ENCODE peak calls at places on chromosomes 2 and 18, in nine cellular contexts. E is HCT116; N is naive thymus-derived CD4-positive, alpha-beta T cell; O is right cardiac atrium; J is GM23248; A is mucosa of descending colon; I is CD4-positive, alpha-beta memory T cell; R is heart right ventricle; G is WERI-Rb-1. S is an unnamed sample.

GRCh38 chr2:66346241-66346664 is 88.7 kb upstream of the MEIS1 start:
- DNase-seq in E (no peak), N (no peak), O (no peak), J (no peak), A (no peak), I (no peak), R (no peak), G (no peak), S (no peak)

GRCh38 chr2:240947607-240948006 is 41.5 kb downstream of the CROCC2 start:
- DNase-seq in E (no peak), N (peak), O (no peak), J (no peak), A (peak), I (no peak), R (no peak), G (no peak), S (peak)

GRCh38 chr2:162678551-162678950 is 160.0 kb downstream of the KCNH7 start:
- DNase-seq in E (no peak), N (no peak), O (no peak), J (no peak), A (no peak), I (no peak), R (no peak), G (no peak), S (no peak)

GRCh38 chr2:88642278-88642677 is 15.0 kb upstream of the EIF2AK3 start:
- DNase-seq in E (no peak), N (no peak), O (no peak), J (no peak), A (no peak), I (no peak), R (no peak), G (no peak), S (no peak)

GRCh38 chr2:215831296-215831913 is 181.9 kb downstream of the MREG start:
- DNase-seq in E (no peak), N (no peak), O (peak), J (peak), A (no peak), I (no peak), R (peak), G (no peak), S (no peak)

GRCh38 chr18:48859311-48860275 is 91.2 kb downstream of the SMAD7 start:
- DNase-seq in E (no peak), N (no peak), O (peak), J (no peak), A (no peak), I (no peak), R (no peak), G (peak), S (peak)

GRCh38 chr2:33297748-33298035 is 178.8 kb upstream of the RASGRP3 start:
- DNase-seq in E (no peak), N (no peak), O (no peak), J (no peak), A (no peak), I (no peak), R (no peak), G (no peak), S (no peak)

GRCh38 chr2:64492272-64492671 is 31.9 kb upstream of the AFTPH start:
- DNase-seq in E (no peak), N (no peak), O (no peak), J (no peak), A (no peak), I (no peak), R (no peak), G (no peak), S (no peak)

GRCh38 chr2:180715044-180715443 is 265.4 kb upstream of the UBE2E3 start:
- DNase-seq in E (no peak), N (no peak), O (no peak), J (no peak), A (no peak), I (no peak), R (no peak), G (no peak), S (no peak)

GRCh38 chr2:43224571-43225092 is 1.8 kb downstream of the ZFP36L2 start:
- DNase-seq in E (no peak), N (peak), O (no peak), J (peak), A (peak), I (peak), R (no peak), G (no peak), S (peak)

GRCh38 chr18:22829781-22830180 is 103.3 kb upstream of the RBBP8 start:
- DNase-seq in E (no peak), N (no peak), O (no peak), J (no peak), A (no peak), I (no peak), R (no peak), G (no peak), S (no peak)

GRCh38 chr2:231207734-231208133 is 9.3 kb downstream of the ARMC9 start:
- DNase-seq in E (no peak), N (no peak), O (no peak), J (no peak), A (no peak), I (no peak), R (no peak), G (no peak), S (no peak)

GRCh38 chr18:41075212-41075611 is 879.8 kb upstream of the PIK3C3 start:
- DNase-seq in E (no peak), N (no peak), O (no peak), J (peak), A (no peak), I (no peak), R (no peak), G (no peak), S (no peak)

GRCh38 chr2:134372611-134373131 is 118.8 kb downstream of the MGAT5 start:
- DNase-seq in E (no peak), N (no peak), O (peak), J (peak), A (no peak), I (no peak), R (peak), G (no peak), S (no peak)

DNA sequence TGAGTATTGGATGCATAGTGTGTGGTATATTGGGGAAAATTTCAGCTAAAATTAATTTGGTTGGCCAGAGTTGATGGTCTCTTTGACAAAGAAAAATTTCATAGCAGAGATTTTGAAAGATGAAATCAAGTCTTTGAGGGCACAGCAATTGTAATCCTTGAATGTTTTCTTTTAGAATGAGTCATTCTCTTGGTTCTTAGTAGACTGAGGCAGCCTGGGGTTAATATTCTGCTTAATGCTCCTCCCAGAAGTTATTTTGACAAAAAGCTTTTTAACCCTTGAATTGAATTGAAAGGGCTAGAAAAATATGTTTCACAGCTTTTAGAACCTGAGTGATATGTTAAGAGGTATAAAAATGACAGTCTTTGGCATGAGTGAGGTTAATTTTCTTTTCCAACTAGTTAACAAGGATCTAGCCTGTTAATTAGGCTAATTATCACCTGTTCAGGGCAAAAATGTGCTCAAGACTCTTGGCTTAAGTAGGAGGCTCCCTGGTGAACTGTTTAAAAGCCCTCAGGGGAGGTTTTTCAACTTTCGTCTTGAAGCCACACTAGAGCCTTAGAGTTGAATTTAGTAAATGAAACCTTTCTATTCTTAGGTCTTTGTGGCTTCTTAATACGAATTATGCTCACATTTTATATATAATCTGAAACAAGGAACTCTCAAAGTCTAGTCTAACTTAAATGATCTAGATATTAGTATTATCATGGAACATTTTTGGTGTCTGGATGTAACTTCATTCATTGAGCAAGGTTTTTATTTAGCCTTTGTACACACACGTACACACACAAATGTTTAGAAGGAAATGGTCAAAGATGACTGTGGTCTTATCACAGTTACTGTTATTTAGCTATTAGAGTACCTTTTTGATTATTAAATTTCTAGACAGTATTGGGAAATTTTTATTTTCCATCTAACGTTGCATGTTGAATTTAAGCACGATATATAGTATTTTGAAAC is 272.5 kb downstream of the ZNF407 start:
- DNase-seq in E (no peak), N (no peak), O (no peak), J (no peak), A (no peak), I (no peak), R (no peak), G (no peak), S (no peak)
- H3K4me3 ChIP-seq in E (no peak), N (no peak), O (no peak), J (no peak), A (no peak), I (no peak), R (no peak), G (no peak), S (no peak)

DNA sequence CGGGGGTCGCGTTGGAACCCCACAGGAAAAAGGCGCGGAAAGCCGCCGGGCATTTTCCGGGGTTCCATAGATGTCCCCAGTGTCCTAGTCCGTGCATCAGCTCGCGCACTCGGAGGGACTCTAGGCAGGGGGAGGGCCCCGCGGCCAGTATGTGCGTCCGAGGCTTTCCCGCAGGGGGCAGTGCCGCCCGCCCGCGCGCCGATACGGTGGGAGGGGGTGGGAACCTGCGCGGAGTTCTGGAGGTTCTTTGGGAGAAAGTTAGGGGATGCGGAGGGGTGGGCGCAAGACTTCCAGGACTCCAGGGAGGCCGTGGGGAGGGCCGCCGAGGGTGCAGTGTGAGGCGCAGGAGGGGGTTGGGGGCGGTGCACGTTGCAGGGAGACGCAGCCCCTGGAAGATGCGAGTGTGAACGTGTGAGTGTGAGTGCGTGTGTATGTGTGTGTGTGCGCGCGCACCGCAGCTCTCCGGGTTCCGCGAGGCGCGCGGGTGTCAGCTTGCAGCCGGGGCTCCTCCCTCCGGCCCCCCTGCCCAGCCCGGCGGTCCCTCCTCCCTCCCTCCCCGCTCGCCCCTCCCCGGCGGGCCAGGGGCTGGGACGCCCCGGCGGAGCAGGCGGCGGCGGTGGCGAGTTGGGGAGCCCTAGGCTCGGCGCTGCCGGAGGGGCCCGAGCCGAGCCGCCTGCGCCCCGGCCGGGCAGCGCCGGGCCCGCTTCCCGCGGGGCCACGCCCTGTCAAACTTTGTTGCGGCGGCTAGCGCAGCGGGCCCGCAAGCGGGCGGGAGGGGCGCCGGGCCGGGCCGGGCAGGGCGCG is at the start of gene TCF7L1:
- DNase-seq in E (peak), N (peak), O (peak), J (peak), A (peak), I (peak), R (peak), G (peak), S (peak)
- H3K4me3 ChIP-seq in E (peak), N (peak), O (peak), J (peak), A (peak), I (no peak), R (peak), G (peak), S (peak)

GRCh38 chr18:13450289-13451207 is 232.0 kb downstream of the LDLRAD4 start:
- DNase-seq in E (no peak), N (no peak), O (no peak), J (no peak), A (no peak), I (no peak), R (no peak), G (no peak), S (no peak)
- H3K4me3 ChIP-seq in E (no peak), N (no peak), O (no peak), J (no peak), A (no peak), I (no peak), R (no peak), G (no peak), S (no peak)

GRCh38 chr18:23870963-23871362 is 143.6 kb upstream of the TTC39C start:
- DNase-seq in E (no peak), N (no peak), O (no peak), J (no peak), A (no peak), I (no peak), R (no peak), G (no peak), S (no peak)
- H3K4me3 ChIP-seq in E (no peak), N (no peak), O (no peak), J (no peak), A (no peak), I (no peak), R (no peak), G (no peak), S (no peak)

S was measured in H7.